ENCODE peak calls at places on chromosomes 11 and 22, in nine cellular contexts. T, D, J, N, I, B, X, S and E are unnamed samples.

GRCh38 chr22:20517422-20517821 is 10.0 kb downstream of the MED15 start:
- DNase-seq in T (no peak), D (no peak), J (no peak), N (no peak), I (no peak), B (no peak), X (no peak), S (no peak), E (no peak)

GRCh38 chr22:37749831-37750595 is 53.2 kb downstream of the TRIOBP start:
- DNase-seq in T (no peak), D (peak; percentile 68), J (peak; percentile 46), N (no peak), I (no peak), B (peak; percentile 74), X (peak; percentile 78), S (no peak), E (peak; percentile 78)

GRCh38 chr11:44621784-44622183 is 56.3 kb downstream of the CD82 start:
- DNase-seq in T (no peak), D (no peak), J (no peak), N (peak; percentile 38), I (peak; percentile 10), B (no peak), X (no peak), S (no peak), E (no peak)

GRCh38 chr11:106379712-106380111 is 302.2 kb downstream of the AASDHPPT start:
- DNase-seq in T (no peak), D (no peak), J (no peak), N (no peak), I (no peak), B (no peak), X (no peak), S (no peak), E (no peak)

GRCh38 chr11:3989251-3989650 is 105.3 kb upstream of the RRM1 start:
- DNase-seq in T (no peak), D (no peak), J (no peak), N (no peak), I (no peak), B (no peak), X (no peak), S (no peak), E (no peak)

GRCh38 chr22:36048911-36049677 is 20.5 kb upstream of the RBFOX2 start:
- DNase-seq in T (no peak), D (peak; percentile 20), J (no peak), N (no peak), I (no peak), B (no peak), X (peak; percentile 77), S (no peak), E (no peak)

GRCh38 chr11:11798586-11799438 is 43.0 kb upstream of the USP47 start:
- DNase-seq in T (peak; percentile 58), D (peak; percentile 71), J (peak; percentile 85), N (no peak), I (peak; percentile 77), B (peak; percentile 62), X (peak; percentile 78), S (peak; percentile 78), E (peak; percentile 67)

GRCh38 chr22:23705358-23705757 is 14.5 kb downstream of the RGL4 start:
- DNase-seq in T (no peak), D (no peak), J (no peak), N (no peak), I (no peak), B (no peak), X (no peak), S (no peak), E (no peak)

GRCh38 chr11:33930317-33931021 is 38.6 kb upstream of the LMO2 start:
- DNase-seq in T (no peak), D (peak; percentile 81), J (peak; percentile 17), N (peak; percentile 58), I (no peak), B (peak; percentile 10), X (no peak), S (no peak), E (no peak)

DNA sequence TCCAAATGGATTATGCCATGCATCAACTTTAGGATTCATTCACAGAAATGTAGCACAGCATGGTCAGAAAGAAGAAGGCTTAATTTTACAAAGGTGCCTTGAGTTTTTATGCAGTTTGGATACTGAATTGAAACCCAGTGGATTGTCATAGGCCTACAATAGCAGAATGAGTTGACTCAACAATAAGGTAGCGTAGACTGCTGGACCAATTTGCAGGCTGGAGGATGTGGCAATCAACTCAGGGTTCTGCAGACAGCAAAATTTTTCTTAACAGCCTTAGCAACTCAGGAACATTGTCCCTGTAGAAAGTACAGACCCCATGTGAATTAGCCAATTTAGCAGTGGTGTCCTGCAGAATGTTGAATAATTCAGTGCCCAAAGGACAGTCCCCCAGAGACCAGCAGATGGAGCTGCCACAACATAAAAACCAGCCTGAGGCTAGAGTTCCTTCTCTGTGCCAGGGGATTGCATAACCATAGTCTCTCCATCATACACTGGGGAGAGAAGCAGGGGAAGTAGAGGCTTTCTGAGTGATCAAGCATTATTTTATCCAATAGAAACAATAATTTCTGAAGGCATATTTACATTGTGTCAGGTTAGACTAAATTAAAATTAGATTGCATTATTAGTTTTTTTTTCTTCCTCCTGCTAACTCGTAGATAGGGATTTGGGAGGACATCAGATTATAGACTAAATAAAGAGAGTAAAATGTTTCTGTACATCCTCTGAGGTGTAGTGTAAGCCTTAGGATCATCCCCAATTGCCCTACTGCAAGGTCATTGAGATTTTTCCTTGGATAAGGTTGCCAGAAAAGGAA is 20.3 kb upstream of the MRPL17 start:
- DNase-seq in T (peak; percentile 30), D (peak; percentile 80), J (peak; percentile 26), N (peak; percentile 80), I (no peak), B (peak; percentile 48), X (peak; percentile 57), S (peak; percentile 58), E (peak; percentile 79)
- TF ChIP-seq CTCF in T (peak; percentile 63), D (peak; percentile 68), J (peak; percentile 73), N (peak; percentile 84), I (peak; percentile 54), B (peak; percentile 63), X (peak; percentile 63), S (peak; percentile 59), E (peak; percentile 78)

GRCh38 chr11:41245704-41246398 is 213.6 kb downstream of the LRRC4C start:
- DNase-seq in T (no peak), D (no peak), J (no peak), N (peak; percentile 38), I (no peak), B (no peak), X (no peak), S (no peak), E (no peak)
- TF ChIP-seq CTCF in T (no peak), D (no peak), J (peak; percentile 52), N (no peak), I (peak; percentile 8), B (no peak), X (no peak), S (no peak), E (no peak)

DNA sequence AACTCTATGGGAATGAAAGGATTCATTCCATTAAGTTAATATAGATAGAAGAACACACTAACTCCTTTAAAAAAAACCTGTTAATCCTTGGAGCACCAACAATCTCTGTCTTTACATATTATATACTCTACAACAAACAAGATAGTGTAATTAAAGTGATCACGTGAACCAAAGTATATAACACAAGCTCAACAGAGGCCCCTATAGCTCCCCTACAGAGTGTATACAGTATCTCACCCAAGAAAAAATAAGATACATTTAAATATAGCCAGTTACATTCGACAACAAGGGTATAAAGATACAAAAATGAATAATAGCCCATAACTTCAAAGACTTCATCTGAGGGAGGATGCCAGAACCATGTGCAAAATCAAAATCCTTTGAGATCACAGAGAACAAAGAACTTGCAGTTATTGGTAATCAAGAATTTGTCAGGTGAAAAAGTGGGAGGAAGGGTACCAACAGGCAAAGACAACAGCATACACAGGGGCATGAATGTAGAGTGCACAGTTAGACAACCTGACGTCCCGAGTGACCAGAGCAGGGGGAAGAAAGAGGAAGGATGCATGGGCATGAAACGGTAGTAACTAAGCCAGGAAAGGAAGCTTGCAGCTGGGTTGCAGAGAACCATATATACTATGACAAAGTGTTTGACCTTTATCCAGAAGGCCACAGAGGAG is 4.7 kb downstream of the FCHSD2 start:
- DNase-seq in T (no peak), D (no peak), J (no peak), N (no peak), I (no peak), B (no peak), X (no peak), S (no peak), E (no peak)
- TF ChIP-seq CTCF in T (peak; percentile 33), D (no peak), J (no peak), N (no peak), I (peak; percentile 1), B (no peak), X (no peak), S (no peak), E (peak; percentile 14)

GRCh38 chr22:46386312-46386711 is 50.8 kb downstream of the TRMU start:
- DNase-seq in T (no peak), D (no peak), J (no peak), N (no peak), I (no peak), B (no peak), X (no peak), S (no peak), E (no peak)
- TF ChIP-seq CTCF in T (peak; percentile 26), D (no peak), J (no peak), N (no peak), I (no peak), B (no peak), X (no peak), S (no peak), E (peak; percentile 52)

GRCh38 chr11:96033569-96033968 is 109.7 kb upstream of the MTMR2 start:
- DNase-seq in T (no peak), D (no peak), J (no peak), N (no peak), I (no peak), B (no peak), X (no peak), S (no peak), E (no peak)
- TF ChIP-seq CTCF in T (no peak), D (no peak), J (no peak), N (no peak), I (no peak), B (no peak), X (no peak), S (no peak), E (no peak)